ENCODE peak calls at places on chromosomes 11 and 22, in five cellular contexts. G is BE2C; R is heart left ventricle; J is cardiac muscle cell; Y is CD4-positive, alpha-beta T cell. U is an unnamed sample.

GRCh38 chr22:43042101-43042780 is 27.3 kb upstream of the PACSIN2 start:
- DNase-seq in J (no peak), R (no peak), Y (no peak), G (no peak), U (no peak)

GRCh38 chr11:68166969-68167368 is 45.8 kb upstream of the CHKA start:
- DNase-seq in Y (no peak), J (no peak), G (no peak), R (no peak), U (no peak)

GRCh38 chr11:38952698-38953097 is 2354.7 kb upstream of the RAG2 start:
- DNase-seq in G (peak), J (no peak), Y (no peak), R (no peak), U (no peak)

GRCh38 chr11:68036141-68036716 is 2.6 kb upstream of the TCIRG1 start:
- DNase-seq in Y (no peak), R (no peak), J (no peak), G (peak), U (no peak)

GRCh38 chr11:19076744-19077589 is 16.4 kb upstream of the MRGPRX2 start:
- DNase-seq in G (peak), J (peak), R (no peak), Y (peak), U (peak)

GRCh38 chr11:112017538-112017937 is 7.7 kb upstream of the DLAT start:
- DNase-seq in Y (no peak), G (no peak), J (peak), R (no peak), U (no peak)

GRCh38 chr22:49243335-49243734 is 584.3 kb downstream of the BRD1 start:
- DNase-seq in R (no peak), G (no peak), J (no peak), Y (no peak), U (no peak)

GRCh38 chr11:70481625-70482528 is 83.5 kb downstream of the CTTN start:
- DNase-seq in Y (no peak), R (peak), J (no peak), G (no peak), U (no peak)

GRCh38 chr11:20353829-20354434 is 9.6 kb upstream of the HTATIP2 start:
- DNase-seq in R (no peak), Y (no peak), J (peak), G (peak), U (no peak)

GRCh38 chr11:119474682-119475596 is 52.0 kb upstream of the THY1 start:
- DNase-seq in R (peak), G (peak), Y (peak), J (peak), U (no peak)

GRCh38 chr11:83087035-83087434 is 15.3 kb upstream of the RAB30 start:
- DNase-seq in R (no peak), J (no peak), Y (no peak), G (no peak), U (no peak)

GRCh38 chr11:12552677-12553076 is 121.5 kb upstream of the TEAD1 start:
- DNase-seq in G (no peak), Y (no peak), R (no peak), J (no peak), U (no peak)

GRCh38 chr11:134342572-134343340 is 11.0 kb downstream of the GLB1L2 start:
- DNase-seq in J (no peak), Y (no peak), G (no peak), R (no peak), U (no peak)

GRCh38 chr11:123575441-123575840 is 79.0 kb downstream of the SCN3B start:
- DNase-seq in R (no peak), G (no peak), Y (no peak), J (no peak), U (no peak)

GRCh38 chr11:66061268-66061667 is 8.8 kb upstream of the PACS1 start:
- DNase-seq in R (no peak), Y (no peak), J (no peak), G (no peak), U (no peak)

GRCh38 chr11:121099885-121100284 is 1.2 kb upstream of the TECTA start:
- DNase-seq in J (no peak), Y (no peak), G (no peak), R (no peak), U (no peak)

GRCh38 chr22:17847360-17848078 is 73.2 kb upstream of the BID start:
- DNase-seq in Y (no peak), R (no peak), J (no peak), G (peak), U (no peak)

GRCh38 chr22:49737101-49737551 is 90.5 kb downstream of the BRD1 start:
- DNase-seq in Y (no peak), R (no peak), J (no peak), G (no peak), U (no peak)

GRCh38 chr11:34926101-34926830 is 9.8 kb downstream of the PDHX start:
- DNase-seq in Y (no peak), J (peak), G (peak), R (no peak), U (no peak)

GRCh38 chr11:81644239-81644840 is 1089.3 kb downstream of the FAM181B start:
- DNase-seq in J (peak), Y (no peak), R (no peak), G (peak), U (no peak)

GRCh38 chr11:77630311-77630710 is 7.3 kb downstream of the CLNS1A start:
- DNase-seq in Y (no peak), G (no peak), J (no peak), R (no peak), U (no peak)

GRCh38 chr11:125916683-125917337 is 12.5 kb downstream of the DDX25 start:
- DNase-seq in G (no peak), J (no peak), Y (no peak), R (no peak), U (no peak)

GRCh38 chr11:59614277-59615131 is 1.1 kb downstream of the OSBP start:
- DNase-seq in G (no peak), J (no peak), R (no peak), Y (no peak), U (no peak)

GRCh38 chr11:64656797-64657196 is 65.8 kb downstream of the SLC22A12 start:
- DNase-seq in J (peak), G (peak), R (no peak), Y (no peak), U (no peak)
- TF ChIP-seq CTCF in J (peak), G (no peak), R (no peak), Y (no peak), U (no peak)

GRCh38 chr11:17561111-17561415 is 14.0 kb downstream of the OTOG start:
- DNase-seq in J (no peak), R (no peak), Y (no peak), G (no peak), U (no peak)

GRCh38 chr11:17559341-17560087 is 12.5 kb downstream of the OTOG start:
- DNase-seq in Y (no peak), J (no peak), R (no peak), G (no peak), U (peak)

GRCh38 chr11:17561466-17562001 is 14.5 kb downstream of the OTOG start:
- DNase-seq in Y (no peak), J (no peak), R (no peak), G (no peak), U (no peak)

GRCh38 chr11:17558916-17559315 is 11.9 kb downstream of the OTOG start:
- DNase-seq in G (no peak), R (no peak), J (no peak), Y (no peak), U (no peak)

GRCh38 chr11:17560281-17561110 is 13.4 kb downstream of the OTOG start:
- DNase-seq in R (no peak), J (peak), G (no peak), Y (no peak), U (no peak)
- TF ChIP-seq CTCF in R (no peak), J (no peak), G (no peak), Y (no peak), U (no peak)

DNA sequence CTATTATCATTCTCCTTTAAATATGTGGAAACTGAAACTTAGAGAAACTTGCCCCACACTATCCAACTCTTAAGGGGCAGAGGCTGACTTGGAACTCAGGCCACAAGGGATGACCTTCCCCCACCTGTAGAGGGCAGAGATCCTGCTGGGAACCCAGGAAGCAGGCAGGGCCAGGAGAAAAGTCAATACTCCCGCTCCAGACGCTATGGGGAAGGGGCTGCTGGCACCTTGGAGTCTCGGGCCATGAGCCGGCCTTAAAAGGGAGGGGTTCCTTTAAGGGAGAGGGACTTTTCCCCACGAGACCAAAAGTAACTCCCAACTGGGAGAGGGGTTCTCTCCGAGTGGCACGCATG is 620 bp upstream of the ANO5 start:
- DNase-seq in J (peak), R (no peak), Y (no peak), G (peak), U (no peak)
- TF ChIP-seq CTCF in J (no peak), R (no peak), Y (no peak), G (peak), U (no peak)

GRCh38 chr11:61162092-61162935 is 1.1 kb upstream of the VPS37C start:
- DNase-seq in Y (no peak), R (no peak), G (no peak), J (peak), U (no peak)
- TF ChIP-seq CTCF in Y (no peak), R (no peak), G (no peak), J (no peak), U (no peak)

GRCh38 chr11:61587951-61588695 is 7.2 kb upstream of the SYT7 start:
- DNase-seq in G (peak), Y (peak), J (peak), R (peak), U (peak)
- TF ChIP-seq CTCF in G (peak), Y (peak), J (peak), R (no peak), U (no peak)

U was measured in activated B cell treated with CpG ODN at 0.5 μM for 24 hours.